ENCODE peak calls at places on chromosomes 6 and 20, in seven cellular contexts. K is H1, S is adrenal gland, F is ovary, A is thyroid gland, C is A549, N is tibial nerve. E is an unnamed sample.

GRCh38 chr6:109389650-109390274 is 7.5 kb upstream of the CD164 start:
- DNase-seq in A (no peak), N (no peak), F (no peak), C (no peak), K (no peak), S (no peak), E (no peak)

GRCh38 chr6:31791324-31792089 is 4.0 kb downstream of the VARS1 start:
- DNase-seq in K (no peak), S (peak), C (peak), F (peak), A (peak), N (no peak), E (peak)

GRCh38 chr6:31898200-31899011 is 908 bp upstream of the EHMT2 start:
- DNase-seq in N (no peak), K (no peak), A (peak), F (no peak), C (peak), S (no peak), E (peak)

GRCh38 chr6:30722280-30723112 is 2.3 kb downstream of the TUBB start:
- DNase-seq in A (peak), C (peak), S (peak), K (no peak), N (peak), F (peak), E (peak)

GRCh38 chr6:44216677-44217331 is at the start of gene MYMX:
- DNase-seq in N (no peak), F (no peak), K (no peak), C (no peak), S (no peak), A (no peak), E (peak)

GRCh38 chr6:134041093-134041492 is 11.3 kb downstream of the SLC2A12 start:
- DNase-seq in S (no peak), K (no peak), N (no peak), A (no peak), C (peak), F (no peak), E (no peak)

GRCh38 chr6:4133941-4134838 is 1.2 kb downstream of the ECI2 start:
- DNase-seq in F (peak), K (no peak), S (peak), A (peak), C (no peak), N (no peak), E (peak)

GRCh38 chr20:1803216-1804128 is 91.7 kb upstream of the SIRPA start:
- DNase-seq in N (no peak), A (peak), S (peak), K (peak), F (peak), C (no peak), E (peak)

GRCh38 chr6:14384175-14384949 is 266.8 kb downstream of the CD83 start:
- DNase-seq in F (no peak), A (no peak), S (no peak), N (no peak), C (no peak), K (no peak), E (no peak)

GRCh38 chr20:45229264-45230056 is 8.3 kb downstream of the SEMG2 start:
- DNase-seq in C (peak), A (peak), K (peak), S (peak), F (no peak), N (no peak), E (peak)

GRCh38 chr20:22691369-22692118 is 107.2 kb upstream of the FOXA2 start:
- DNase-seq in K (peak), S (peak), N (peak), F (peak), A (peak), C (peak), E (peak)

GRCh38 chr20:3924304-3925112 is 35.3 kb downstream of the PANK2 start:
- DNase-seq in F (peak), C (no peak), S (peak), N (no peak), K (no peak), A (no peak), E (no peak)

GRCh38 chr20:35648836-35649235 is 15.9 kb downstream of the CPNE1 start:
- DNase-seq in F (no peak), N (no peak), A (peak), C (no peak), K (no peak), S (no peak), E (peak)

GRCh38 chr20:35838213-35838612 is 66.4 kb downstream of the PHF20 start:
- DNase-seq in C (no peak), K (no peak), F (no peak), A (no peak), N (no peak), S (no peak), E (no peak)

GRCh38 chr20:58692579-58693225 is at the start of gene NPEPL1:
- DNase-seq in N (peak), K (no peak), A (peak), F (peak), S (peak), C (peak), E (peak)

GRCh38 chr6:143759666-143760065 is 81.9 kb downstream of the PHACTR2 start:
- DNase-seq in C (no peak), F (no peak), A (no peak), K (no peak), N (no peak), S (no peak), E (no peak)

GRCh38 chr6:56689114-56689513 is 46.4 kb upstream of the DST start:
- DNase-seq in K (no peak), F (no peak), N (no peak), C (no peak), S (no peak), A (no peak), E (no peak)

GRCh38 chr6:154478021-154478651 is 32.3 kb downstream of the CNKSR3 start:
- DNase-seq in K (no peak), A (peak), C (no peak), F (no peak), N (no peak), S (no peak), E (peak)

GRCh38 chr20:63520594-63520938 is at the start of gene PPDPF:
- DNase-seq in C (peak), N (peak), S (peak), K (peak), A (peak), F (peak), E (peak)

GRCh38 chr20:63518351-63518861 is 2.2 kb upstream of the PPDPF start:
- DNase-seq in F (peak), N (no peak), A (no peak), C (no peak), S (no peak), K (no peak), E (no peak)

GRCh38 chr20:63520939-63521601 is 505 bp downstream of the PPDPF start:
- DNase-seq in N (peak), A (peak), C (peak), F (peak), S (peak), K (no peak), E (peak)

GRCh38 chr20:63518946-63519764 is 1.4 kb upstream of the PPDPF start:
- DNase-seq in N (no peak), A (no peak), C (no peak), S (no peak), F (peak), K (no peak), E (peak)

GRCh38 chr20:63519765-63520593 is 586 bp upstream of the PPDPF start:
- DNase-seq in C (peak), A (peak), K (no peak), N (no peak), F (peak), S (no peak), E (no peak)
- TF ChIP-seq POLR2A in C (no peak), A (no peak), K (peak), N (no peak), F (no peak), S (no peak), E (no peak)

GRCh38 chr6:89375902-89376301 is 23.4 kb upstream of the UBE2J1 start:
- DNase-seq in N (no peak), C (no peak), F (no peak), S (no peak), K (no peak), A (no peak), E (no peak)

GRCh38 chr6:89371849-89372505 is 19.5 kb upstream of the UBE2J1 start:
- DNase-seq in K (no peak), A (peak), C (peak), N (peak), F (peak), S (peak), E (peak)

GRCh38 chr6:89369009-89369408 is 16.5 kb upstream of the UBE2J1 start:
- DNase-seq in C (peak), A (peak), F (peak), K (no peak), S (peak), N (no peak), E (peak)

GRCh38 chr6:89375427-89375868 is 22.9 kb upstream of the UBE2J1 start:
- DNase-seq in N (no peak), C (peak), K (peak), S (peak), A (peak), F (no peak), E (peak)

DNA sequence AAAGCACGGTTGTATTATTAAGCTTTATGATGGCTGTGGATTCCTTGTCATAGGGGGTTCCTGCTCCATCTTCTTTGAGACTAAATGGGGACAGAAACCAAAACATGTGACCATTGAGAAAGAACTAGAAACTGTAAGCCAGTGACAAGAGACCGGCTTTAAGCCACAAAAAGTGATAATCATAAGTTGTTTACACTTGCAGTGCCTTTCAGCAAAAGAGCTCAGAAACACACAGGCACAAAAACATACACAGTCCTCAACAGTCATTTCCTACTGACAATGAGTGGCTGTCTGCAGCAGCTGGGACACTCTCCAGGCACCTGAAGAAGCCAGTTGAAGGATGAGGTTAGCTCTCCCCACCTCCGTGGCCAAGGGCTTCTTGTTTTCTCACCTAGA is 20.0 kb upstream of the UBE2J1 start:
- DNase-seq in S (no peak), C (no peak), K (no peak), A (peak), F (no peak), N (no peak), E (no peak)
- H3K27ac ChIP-seq in S (no peak), C (no peak), K (no peak), A (peak), F (no peak), N (peak), E (no peak)

DNA sequence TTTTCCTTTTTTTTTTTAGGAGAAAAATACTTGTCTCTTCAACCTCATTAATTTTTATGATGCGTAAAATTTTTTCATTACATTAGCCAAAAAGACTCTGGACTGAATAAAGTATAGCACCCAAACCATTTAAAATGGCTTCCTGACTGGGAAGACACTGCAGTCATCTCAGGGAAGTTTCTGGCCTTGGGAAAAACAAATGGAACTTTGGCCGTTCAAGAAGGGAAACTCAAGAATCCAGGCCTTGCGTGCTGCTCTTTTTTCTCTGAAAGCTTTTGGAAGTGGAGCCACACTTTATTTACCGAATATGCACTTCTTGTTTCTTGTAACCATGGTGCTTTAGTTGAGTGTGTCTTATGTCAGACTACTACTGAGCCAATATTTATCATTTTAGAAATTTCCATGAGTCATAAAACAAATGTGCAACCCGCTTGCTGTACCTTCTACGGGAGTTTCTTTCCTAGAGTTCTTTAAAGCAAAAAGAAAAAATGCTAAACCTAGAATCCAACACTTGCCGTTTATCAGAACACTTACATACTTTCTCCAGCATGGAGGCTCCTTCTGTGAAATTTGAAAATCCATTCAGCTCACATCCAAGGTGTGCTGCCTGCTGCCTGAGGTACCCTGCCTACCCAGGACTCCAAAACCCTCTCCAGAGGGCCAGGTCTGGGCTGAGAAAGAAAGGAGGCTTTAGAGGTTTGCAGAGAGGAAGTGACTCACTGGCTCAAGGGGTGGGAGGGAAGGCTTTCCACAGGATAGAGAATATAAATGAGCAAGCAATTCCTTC is 11.5 kb upstream of the DSTN start:
- DNase-seq in C (peak), A (peak), N (no peak), K (no peak), F (no peak), S (peak), E (peak)
- TF ChIP-seq POLR2A in C (peak), A (no peak), N (no peak), K (peak), F (no peak), S (no peak), E (peak)

GRCh38 chr6:39416728-39417127 is 94.2 kb upstream of the KCNK16 start:
- DNase-seq in C (peak), N (no peak), F (no peak), K (peak), S (no peak), A (no peak), E (no peak)
- H3K27ac ChIP-seq in C (no peak), N (no peak), F (no peak), K (no peak), S (no peak), A (no peak), E (no peak)

GRCh38 chr20:17875106-17875980 is 93.3 kb downstream of the SNX5 start:
- DNase-seq in A (peak), S (peak), F (peak), C (peak), K (no peak), N (peak), E (peak)
- TF ChIP-seq POLR2A in A (no peak), S (no peak), F (no peak), C (no peak), K (no peak), N (no peak), E (no peak)